ENCODE peak calls at places on chromosomes 13 and 19, in eight cellular contexts. One of them, this sample, is unnamed.

GRCh38 chr13:36981156-36981743 is 17.9 kb downstream of the ALG5 start:
- DNase-seq in choroid plexus epithelial cell: peak; percentile 85
- DNase-seq in cardiac fibroblast: peak; percentile 80
- DNase-seq in fibroblast of pulmonary artery: peak; percentile 83
- DNase-seq in psoas muscle: no peak
- DNase-seq in IMR-90: peak; percentile 79
- DNase-seq in fibroblast of mammary gland: peak; percentile 75
- DNase-seq in GM12865: peak; percentile 39
- DNase-seq in this sample: peak; percentile 57

GRCh38 chr13:94028234-94029145 is 451.0 kb downstream of the DCT start:
- DNase-seq in psoas muscle: no peak
- DNase-seq in cardiac fibroblast: no peak
- DNase-seq in IMR-90: no peak
- DNase-seq in fibroblast of pulmonary artery: no peak
- DNase-seq in fibroblast of mammary gland: no peak
- DNase-seq in GM12865: no peak
- DNase-seq in choroid plexus epithelial cell: peak; percentile 12
- DNase-seq in this sample: no peak

GRCh38 chr19:8504171-8504570 is 1.7 kb upstream of the PRAM1 start:
- DNase-seq in cardiac fibroblast: no peak
- DNase-seq in fibroblast of mammary gland: no peak
- DNase-seq in choroid plexus epithelial cell: no peak
- DNase-seq in IMR-90: no peak
- DNase-seq in fibroblast of pulmonary artery: no peak
- DNase-seq in psoas muscle: no peak
- DNase-seq in GM12865: no peak
- DNase-seq in this sample: no peak

GRCh38 chr13:48066310-48066989 is 28.5 kb downstream of the MED4 start:
- DNase-seq in fibroblast of pulmonary artery: peak; percentile 31
- DNase-seq in IMR-90: peak; percentile 16
- DNase-seq in psoas muscle: no peak
- DNase-seq in cardiac fibroblast: peak; percentile 2
- DNase-seq in fibroblast of mammary gland: peak; percentile 60
- DNase-seq in GM12865: peak; percentile 72
- DNase-seq in choroid plexus epithelial cell: peak; percentile 47
- DNase-seq in this sample: peak; percentile 69

GRCh38 chr19:49149652-49150105 is 5.5 kb downstream of the HRC start:
- DNase-seq in IMR-90: peak; percentile 83
- DNase-seq in psoas muscle: peak; percentile 87
- DNase-seq in fibroblast of mammary gland: peak; percentile 84
- DNase-seq in GM12865: no peak
- DNase-seq in cardiac fibroblast: peak; percentile 92
- DNase-seq in choroid plexus epithelial cell: peak; percentile 92
- DNase-seq in fibroblast of pulmonary artery: peak; percentile 91
- DNase-seq in this sample: peak; percentile 76

GRCh38 chr19:52991484-52991883 is 22.2 kb upstream of the ERVV-1 start:
- DNase-seq in choroid plexus epithelial cell: peak; percentile 33
- DNase-seq in fibroblast of pulmonary artery: peak; percentile 54
- DNase-seq in fibroblast of mammary gland: peak; percentile 54
- DNase-seq in IMR-90: peak; percentile 37
- DNase-seq in cardiac fibroblast: peak; percentile 46
- DNase-seq in psoas muscle: no peak
- DNase-seq in GM12865: no peak
- DNase-seq in this sample: peak; percentile 82

GRCh38 chr19:7783991-7784421 is 21.0 kb downstream of the CLEC4M start:
- DNase-seq in cardiac fibroblast: peak; percentile 42
- DNase-seq in fibroblast of pulmonary artery: peak; percentile 55
- DNase-seq in IMR-90: peak; percentile 72
- DNase-seq in fibroblast of mammary gland: peak; percentile 64
- DNase-seq in choroid plexus epithelial cell: peak; percentile 69
- DNase-seq in GM12865: no peak
- DNase-seq in psoas muscle: no peak
- DNase-seq in this sample: peak; percentile 91

GRCh38 chr13:84455143-84455905 is 573.0 kb upstream of the SLITRK1 start:
- DNase-seq in fibroblast of pulmonary artery: no peak
- DNase-seq in IMR-90: no peak
- DNase-seq in fibroblast of mammary gland: no peak
- DNase-seq in psoas muscle: no peak
- DNase-seq in choroid plexus epithelial cell: no peak
- DNase-seq in cardiac fibroblast: no peak
- DNase-seq in GM12865: no peak
- DNase-seq in this sample: peak; percentile 51

GRCh38 chr19:294341-294818 is 3.2 kb upstream of the PLPP2 start:
- DNase-seq in choroid plexus epithelial cell: peak; percentile 23
- DNase-seq in cardiac fibroblast: no peak
- DNase-seq in fibroblast of pulmonary artery: peak; percentile 23
- DNase-seq in psoas muscle: peak; percentile 38
- DNase-seq in fibroblast of mammary gland: peak; percentile 18
- DNase-seq in GM12865: no peak
- DNase-seq in IMR-90: peak; percentile 8
- DNase-seq in this sample: no peak

GRCh38 chr19:42283248-42284065 is 14.4 kb downstream of the CIC start:
- DNase-seq in IMR-90: peak; percentile 87
- DNase-seq in GM12865: peak; percentile 96
- DNase-seq in fibroblast of pulmonary artery: peak; percentile 92
- DNase-seq in psoas muscle: peak; percentile 98
- DNase-seq in fibroblast of mammary gland: peak; percentile 82
- DNase-seq in choroid plexus epithelial cell: peak; percentile 92
- DNase-seq in cardiac fibroblast: peak; percentile 97
- DNase-seq in this sample: peak; percentile 96

GRCh38 chr19:50249636-50250035 is 46.2 kb downstream of the MYH14 start:
- DNase-seq in fibroblast of mammary gland: no peak
- DNase-seq in choroid plexus epithelial cell: no peak
- DNase-seq in IMR-90: no peak
- DNase-seq in cardiac fibroblast: no peak
- DNase-seq in GM12865: no peak
- DNase-seq in fibroblast of pulmonary artery: no peak
- DNase-seq in psoas muscle: no peak
- DNase-seq in this sample: no peak

GRCh38 chr13:49311816-49312215 is 64.1 kb downstream of the CDADC1 start:
- DNase-seq in fibroblast of mammary gland: no peak
- DNase-seq in choroid plexus epithelial cell: no peak
- DNase-seq in IMR-90: no peak
- DNase-seq in fibroblast of pulmonary artery: no peak
- DNase-seq in GM12865: no peak
- DNase-seq in psoas muscle: no peak
- DNase-seq in cardiac fibroblast: no peak
- DNase-seq in this sample: no peak

GRCh38 chr13:32426191-32426980 is 1.5 kb downstream of the N4BP2L1 start:
- DNase-seq in psoas muscle: no peak
- DNase-seq in choroid plexus epithelial cell: peak; percentile 36
- DNase-seq in cardiac fibroblast: no peak
- DNase-seq in IMR-90: no peak
- DNase-seq in GM12865: peak; percentile 84
- DNase-seq in fibroblast of pulmonary artery: no peak
- DNase-seq in fibroblast of mammary gland: no peak
- DNase-seq in this sample: no peak

GRCh38 chr19:6611441-6611852 is 20.5 kb upstream of the CD70 start:
- DNase-seq in IMR-90: no peak
- DNase-seq in cardiac fibroblast: peak; percentile 14
- DNase-seq in choroid plexus epithelial cell: no peak
- DNase-seq in fibroblast of mammary gland: no peak
- DNase-seq in fibroblast of pulmonary artery: no peak
- DNase-seq in GM12865: no peak
- DNase-seq in psoas muscle: no peak
- DNase-seq in this sample: peak; percentile 40

GRCh38 chr13:40665061-40665753 is 1.2 kb downstream of the FOXO1 start:
- DNase-seq in fibroblast of pulmonary artery: no peak
- DNase-seq in fibroblast of mammary gland: no peak
- DNase-seq in choroid plexus epithelial cell: no peak
- DNase-seq in GM12865: peak; percentile 65
- DNase-seq in IMR-90: no peak
- DNase-seq in cardiac fibroblast: no peak
- DNase-seq in psoas muscle: peak; percentile 68
- DNase-seq in this sample: peak; percentile 43

GRCh38 chr19:50924576-50924975 is 13.4 kb upstream of the KLK4 start:
- DNase-seq in choroid plexus epithelial cell: no peak
- DNase-seq in psoas muscle: no peak
- DNase-seq in fibroblast of pulmonary artery: no peak
- DNase-seq in cardiac fibroblast: no peak
- DNase-seq in GM12865: no peak
- DNase-seq in fibroblast of mammary gland: no peak
- DNase-seq in IMR-90: no peak
- DNase-seq in this sample: peak; percentile 50

GRCh38 chr13:44899967-44900366 is 89.3 kb downstream of the NUFIP1 start:
- DNase-seq in psoas muscle: no peak
- DNase-seq in fibroblast of mammary gland: no peak
- DNase-seq in GM12865: no peak
- DNase-seq in fibroblast of pulmonary artery: no peak
- DNase-seq in choroid plexus epithelial cell: no peak
- DNase-seq in cardiac fibroblast: no peak
- DNase-seq in IMR-90: no peak
- DNase-seq in this sample: peak; percentile 34
- H3K4me3 ChIP-seq in psoas muscle: no peak overlapping the region
- H3K4me3 ChIP-seq in fibroblast of mammary gland: no peak overlapping the region
- H3K4me3 ChIP-seq in GM12865: no peak overlapping the region
- H3K4me3 ChIP-seq in fibroblast of pulmonary artery: no peak overlapping the region
- H3K4me3 ChIP-seq in choroid plexus epithelial cell: no peak overlapping the region
- H3K4me3 ChIP-seq in cardiac fibroblast: no peak overlapping the region
- H3K4me3 ChIP-seq in IMR-90: no peak overlapping the region
- H3K4me3 ChIP-seq in this sample: no peak overlapping the region

GRCh38 chr19:10820173-10820572 is 15.8 kb downstream of the TMED1 start:
- DNase-seq in fibroblast of mammary gland: no peak
- DNase-seq in fibroblast of pulmonary artery: no peak
- DNase-seq in cardiac fibroblast: no peak
- DNase-seq in IMR-90: no peak
- DNase-seq in GM12865: no peak
- DNase-seq in psoas muscle: peak; percentile 29
- DNase-seq in choroid plexus epithelial cell: no peak
- DNase-seq in this sample: no peak
- TF ChIP-seq CTCF in fibroblast of mammary gland: peak; percentile 34
- TF ChIP-seq CTCF in fibroblast of pulmonary artery: peak; percentile 31
- TF ChIP-seq CTCF in cardiac fibroblast: peak; percentile 29
- TF ChIP-seq CTCF in IMR-90: peak; percentile 31
- TF ChIP-seq CTCF in GM12865: no peak
- TF ChIP-seq CTCF in psoas muscle: peak; percentile 10
- TF ChIP-seq CTCF in choroid plexus epithelial cell: peak; percentile 57
- TF ChIP-seq CTCF in this sample: peak; percentile 27

GRCh38 chr13:74325106-74325505 is 190.9 kb upstream of the KLF12 start:
- DNase-seq in IMR-90: peak; percentile 87
- DNase-seq in fibroblast of pulmonary artery: peak; percentile 81
- DNase-seq in choroid plexus epithelial cell: peak; percentile 92
- DNase-seq in psoas muscle: no peak
- DNase-seq in fibroblast of mammary gland: peak; percentile 68
- DNase-seq in GM12865: no peak
- DNase-seq in cardiac fibroblast: peak; percentile 83
- DNase-seq in this sample: peak; percentile 45
- H3K4me3 ChIP-seq in IMR-90: no peak overlapping the region
- H3K4me3 ChIP-seq in fibroblast of pulmonary artery: no peak overlapping the region
- H3K4me3 ChIP-seq in choroid plexus epithelial cell: peak overlapping the region; percentile 26
- H3K4me3 ChIP-seq in psoas muscle: no peak overlapping the region
- H3K4me3 ChIP-seq in fibroblast of mammary gland: no peak overlapping the region
- H3K4me3 ChIP-seq in GM12865: no peak overlapping the region
- H3K4me3 ChIP-seq in cardiac fibroblast: no peak overlapping the region
- H3K4me3 ChIP-seq in this sample: no peak overlapping the region

DNA sequence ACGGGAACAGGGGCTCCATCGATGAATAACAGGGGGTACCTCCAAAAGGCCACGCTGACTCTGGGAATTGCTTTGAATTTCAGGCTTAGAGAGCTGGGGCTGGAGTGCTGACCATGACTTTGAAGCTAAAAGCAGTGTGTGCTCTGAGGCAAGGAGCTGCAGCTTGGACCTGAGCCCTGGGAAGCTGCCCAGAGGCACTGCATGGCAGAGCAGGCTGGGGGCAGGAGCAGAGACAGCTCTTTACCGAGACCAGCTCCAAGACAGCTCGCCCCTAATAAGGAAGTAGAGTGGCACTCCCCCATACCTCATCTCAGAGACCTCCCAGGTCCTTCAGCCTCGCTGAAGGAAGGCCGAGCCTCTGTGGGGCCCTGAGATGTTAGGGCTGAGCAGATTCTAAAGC is 200.2 kb downstream of the COL4A1 start:
- DNase-seq in fibroblast of mammary gland: no peak
- DNase-seq in choroid plexus epithelial cell: no peak
- DNase-seq in GM12865: no peak
- DNase-seq in IMR-90: no peak
- DNase-seq in psoas muscle: no peak
- DNase-seq in fibroblast of pulmonary artery: peak; percentile 55
- DNase-seq in cardiac fibroblast: peak; percentile 83
- DNase-seq in this sample: no peak
- TF ChIP-seq CTCF in fibroblast of mammary gland: no peak
- TF ChIP-seq CTCF in choroid plexus epithelial cell: no peak
- TF ChIP-seq CTCF in GM12865: no peak
- TF ChIP-seq CTCF in IMR-90: no peak
- TF ChIP-seq CTCF in psoas muscle: no peak
- TF ChIP-seq CTCF in fibroblast of pulmonary artery: no peak
- TF ChIP-seq CTCF in cardiac fibroblast: no peak
- TF ChIP-seq CTCF in this sample: no peak

GRCh38 chr19:45401815-45402468 is 2.9 kb downstream of the PPP1R13L start:
- DNase-seq in fibroblast of pulmonary artery: peak; percentile 36
- DNase-seq in choroid plexus epithelial cell: no peak
- DNase-seq in IMR-90: no peak
- DNase-seq in fibroblast of mammary gland: no peak
- DNase-seq in GM12865: no peak
- DNase-seq in psoas muscle: no peak
- DNase-seq in cardiac fibroblast: no peak
- DNase-seq in this sample: no peak

GRCh38 chr19:45402469-45403070 is 2.3 kb downstream of the PPP1R13L start:
- DNase-seq in fibroblast of pulmonary artery: no peak
- DNase-seq in cardiac fibroblast: peak; percentile 36
- DNase-seq in fibroblast of mammary gland: no peak
- DNase-seq in choroid plexus epithelial cell: no peak
- DNase-seq in GM12865: peak; percentile 54
- DNase-seq in IMR-90: no peak
- DNase-seq in psoas muscle: peak; percentile 60
- DNase-seq in this sample: peak; percentile 90

GRCh38 chr19:45404557-45405434 is at the start of gene PPP1R13L:
- DNase-seq in psoas muscle: peak; percentile 84
- DNase-seq in choroid plexus epithelial cell: peak; percentile 85
- DNase-seq in fibroblast of pulmonary artery: peak; percentile 85
- DNase-seq in GM12865: peak; percentile 58
- DNase-seq in fibroblast of mammary gland: peak; percentile 66
- DNase-seq in cardiac fibroblast: peak; percentile 80
- DNase-seq in IMR-90: peak; percentile 56
- DNase-seq in this sample: peak; percentile 98

GRCh38 chr19:45403781-45404556 is 900 bp downstream of the PPP1R13L start:
- DNase-seq in GM12865: peak; percentile 73
- DNase-seq in psoas muscle: no peak
- DNase-seq in IMR-90: no peak
- DNase-seq in fibroblast of pulmonary artery: peak; percentile 39
- DNase-seq in cardiac fibroblast: no peak
- DNase-seq in choroid plexus epithelial cell: peak; percentile 54
- DNase-seq in fibroblast of mammary gland: no peak
- DNase-seq in this sample: peak; percentile 79

GRCh38 chr19:45403272-45403671 is 1.6 kb downstream of the PPP1R13L start:
- DNase-seq in GM12865: no peak
- DNase-seq in cardiac fibroblast: no peak
- DNase-seq in fibroblast of pulmonary artery: no peak
- DNase-seq in psoas muscle: no peak
- DNase-seq in fibroblast of mammary gland: no peak
- DNase-seq in IMR-90: no peak
- DNase-seq in choroid plexus epithelial cell: no peak
- DNase-seq in this sample: no peak
- H3K4me3 ChIP-seq in GM12865: no peak overlapping the region
- H3K4me3 ChIP-seq in cardiac fibroblast: peak overlapping the region; percentile 93
- H3K4me3 ChIP-seq in fibroblast of pulmonary artery: peak overlapping the region; percentile 76
- H3K4me3 ChIP-seq in psoas muscle: no peak overlapping the region
- H3K4me3 ChIP-seq in fibroblast of mammary gland: no peak overlapping the region
- H3K4me3 ChIP-seq in IMR-90: no peak overlapping the region
- H3K4me3 ChIP-seq in choroid plexus epithelial cell: no peak overlapping the region
- H3K4me3 ChIP-seq in this sample: peak overlapping the region; percentile 100